ENCODE peak calls at places on chromosomes 7 and 10, in eight cellular contexts. One of them, this sample, is unnamed.

GRCh38 chr7:158722574-158723237 is 18.1 kb upstream of the NCAPG2 start:
- DNase-seq in stimulated activated CD4-positive, alpha-beta T cell treated with anti-CD3 and anti-CD28 coated beads, Interleukin-2, amount 100 ng/mL, for 24 hours: no peak
- DNase-seq in midbrain: no peak
- DNase-seq in CD8-positive, alpha-beta memory T cell: no peak
- DNase-seq in NCI-H187: no peak
- DNase-seq in stimulated activated naive CD8-positive, alpha-beta T cell treated with anti-CD3 and anti-CD28 coated beads, Interleukin-15, amount 100 ng/mL, for 72 hours: no peak
- DNase-seq in Right ventricle myocardium superior: no peak
- DNase-seq in stimulated activated CD8-positive, alpha-beta memory T cell treated with anti-CD3 and anti-CD28 coated beads, Interleukin-15, amount 100 ng/mL, for 24 hours: no peak
- DNase-seq in this sample: no peak

GRCh38 chr7:103632972-103633371 is 187.0 kb upstream of the SLC26A5 start:
- DNase-seq in stimulated activated CD4-positive, alpha-beta T cell treated with anti-CD3 and anti-CD28 coated beads, Interleukin-2, amount 100 ng/mL, for 24 hours: no peak
- DNase-seq in midbrain: no peak
- DNase-seq in CD8-positive, alpha-beta memory T cell: no peak
- DNase-seq in NCI-H187: no peak
- DNase-seq in stimulated activated naive CD8-positive, alpha-beta T cell treated with anti-CD3 and anti-CD28 coated beads, Interleukin-15, amount 100 ng/mL, for 72 hours: no peak
- DNase-seq in Right ventricle myocardium superior: no peak
- DNase-seq in stimulated activated CD8-positive, alpha-beta memory T cell treated with anti-CD3 and anti-CD28 coated beads, Interleukin-15, amount 100 ng/mL, for 24 hours: no peak
- DNase-seq in this sample: no peak

GRCh38 chr7:47454066-47454950 is 127.6 kb downstream of the TNS3 start:
- DNase-seq in stimulated activated CD4-positive, alpha-beta T cell treated with anti-CD3 and anti-CD28 coated beads, Interleukin-2, amount 100 ng/mL, for 24 hours: no peak
- DNase-seq in midbrain: no peak
- DNase-seq in CD8-positive, alpha-beta memory T cell: no peak
- DNase-seq in NCI-H187: no peak
- DNase-seq in stimulated activated naive CD8-positive, alpha-beta T cell treated with anti-CD3 and anti-CD28 coated beads, Interleukin-15, amount 100 ng/mL, for 72 hours: no peak
- DNase-seq in Right ventricle myocardium superior: no peak
- DNase-seq in stimulated activated CD8-positive, alpha-beta memory T cell treated with anti-CD3 and anti-CD28 coated beads, Interleukin-15, amount 100 ng/mL, for 24 hours: no peak
- DNase-seq in this sample: no peak

GRCh38 chr7:87548123-87548919 is 52.4 kb downstream of the ABCB1 start:
- DNase-seq in stimulated activated CD4-positive, alpha-beta T cell treated with anti-CD3 and anti-CD28 coated beads, Interleukin-2, amount 100 ng/mL, for 24 hours: no peak
- DNase-seq in midbrain: no peak
- DNase-seq in CD8-positive, alpha-beta memory T cell: no peak
- DNase-seq in NCI-H187: no peak
- DNase-seq in stimulated activated naive CD8-positive, alpha-beta T cell treated with anti-CD3 and anti-CD28 coated beads, Interleukin-15, amount 100 ng/mL, for 72 hours: no peak
- DNase-seq in Right ventricle myocardium superior: no peak
- DNase-seq in stimulated activated CD8-positive, alpha-beta memory T cell treated with anti-CD3 and anti-CD28 coated beads, Interleukin-15, amount 100 ng/mL, for 24 hours: no peak
- DNase-seq in this sample: no peak

GRCh38 chr7:99267530-99268360 is 4.9 kb upstream of the MYH16 start:
- DNase-seq in stimulated activated CD4-positive, alpha-beta T cell treated with anti-CD3 and anti-CD28 coated beads, Interleukin-2, amount 100 ng/mL, for 24 hours: no peak
- DNase-seq in midbrain: no peak
- DNase-seq in CD8-positive, alpha-beta memory T cell: no peak
- DNase-seq in NCI-H187: no peak
- DNase-seq in stimulated activated naive CD8-positive, alpha-beta T cell treated with anti-CD3 and anti-CD28 coated beads, Interleukin-15, amount 100 ng/mL, for 72 hours: no peak
- DNase-seq in Right ventricle myocardium superior: no peak
- DNase-seq in stimulated activated CD8-positive, alpha-beta memory T cell treated with anti-CD3 and anti-CD28 coated beads, Interleukin-15, amount 100 ng/mL, for 24 hours: no peak
- DNase-seq in this sample: no peak

GRCh38 chr10:31924833-31925232 is 3.8 kb downstream of the ARHGAP12 start:
- DNase-seq in stimulated activated CD4-positive, alpha-beta T cell treated with anti-CD3 and anti-CD28 coated beads, Interleukin-2, amount 100 ng/mL, for 24 hours: no peak
- DNase-seq in midbrain: no peak
- DNase-seq in CD8-positive, alpha-beta memory T cell: no peak
- DNase-seq in NCI-H187: no peak
- DNase-seq in stimulated activated naive CD8-positive, alpha-beta T cell treated with anti-CD3 and anti-CD28 coated beads, Interleukin-15, amount 100 ng/mL, for 72 hours: no peak
- DNase-seq in Right ventricle myocardium superior: no peak
- DNase-seq in stimulated activated CD8-positive, alpha-beta memory T cell treated with anti-CD3 and anti-CD28 coated beads, Interleukin-15, amount 100 ng/mL, for 24 hours: no peak
- DNase-seq in this sample: no peak

GRCh38 chr10:49282879-49283321 is 16.1 kb upstream of the C10orf71 start:
- DNase-seq in stimulated activated CD4-positive, alpha-beta T cell treated with anti-CD3 and anti-CD28 coated beads, Interleukin-2, amount 100 ng/mL, for 24 hours: no peak
- DNase-seq in midbrain: no peak
- DNase-seq in CD8-positive, alpha-beta memory T cell: no peak
- DNase-seq in NCI-H187: no peak
- DNase-seq in stimulated activated naive CD8-positive, alpha-beta T cell treated with anti-CD3 and anti-CD28 coated beads, Interleukin-15, amount 100 ng/mL, for 72 hours: no peak
- DNase-seq in Right ventricle myocardium superior: no peak
- DNase-seq in stimulated activated CD8-positive, alpha-beta memory T cell treated with anti-CD3 and anti-CD28 coated beads, Interleukin-15, amount 100 ng/mL, for 24 hours: no peak
- DNase-seq in this sample: no peak

GRCh38 chr7:151174246-151175046 is 7.0 kb upstream of the GBX1 start:
- DNase-seq in stimulated activated CD4-positive, alpha-beta T cell treated with anti-CD3 and anti-CD28 coated beads, Interleukin-2, amount 100 ng/mL, for 24 hours: peak
- DNase-seq in midbrain: no peak
- DNase-seq in CD8-positive, alpha-beta memory T cell: peak
- DNase-seq in NCI-H187: no peak
- DNase-seq in stimulated activated naive CD8-positive, alpha-beta T cell treated with anti-CD3 and anti-CD28 coated beads, Interleukin-15, amount 100 ng/mL, for 72 hours: no peak
- DNase-seq in Right ventricle myocardium superior: peak
- DNase-seq in stimulated activated CD8-positive, alpha-beta memory T cell treated with anti-CD3 and anti-CD28 coated beads, Interleukin-15, amount 100 ng/mL, for 24 hours: no peak
- DNase-seq in this sample: no peak

GRCh38 chr7:83072576-83073517 is 89.8 kb downstream of the PCLO start:
- DNase-seq in stimulated activated CD4-positive, alpha-beta T cell treated with anti-CD3 and anti-CD28 coated beads, Interleukin-2, amount 100 ng/mL, for 24 hours: no peak
- DNase-seq in midbrain: no peak
- DNase-seq in CD8-positive, alpha-beta memory T cell: no peak
- DNase-seq in NCI-H187: no peak
- DNase-seq in stimulated activated naive CD8-positive, alpha-beta T cell treated with anti-CD3 and anti-CD28 coated beads, Interleukin-15, amount 100 ng/mL, for 72 hours: no peak
- DNase-seq in Right ventricle myocardium superior: no peak
- DNase-seq in stimulated activated CD8-positive, alpha-beta memory T cell treated with anti-CD3 and anti-CD28 coated beads, Interleukin-15, amount 100 ng/mL, for 24 hours: no peak
- DNase-seq in this sample: no peak

GRCh38 chr7:64463636-64464375 is 99.1 kb downstream of the ZNF680 start:
- DNase-seq in stimulated activated CD4-positive, alpha-beta T cell treated with anti-CD3 and anti-CD28 coated beads, Interleukin-2, amount 100 ng/mL, for 24 hours: peak
- DNase-seq in midbrain: peak
- DNase-seq in CD8-positive, alpha-beta memory T cell: peak
- DNase-seq in NCI-H187: peak
- DNase-seq in stimulated activated naive CD8-positive, alpha-beta T cell treated with anti-CD3 and anti-CD28 coated beads, Interleukin-15, amount 100 ng/mL, for 72 hours: no peak
- DNase-seq in Right ventricle myocardium superior: peak
- DNase-seq in stimulated activated CD8-positive, alpha-beta memory T cell treated with anti-CD3 and anti-CD28 coated beads, Interleukin-15, amount 100 ng/mL, for 24 hours: no peak
- DNase-seq in this sample: peak

GRCh38 chr10:54667136-54667535 is 133.9 kb downstream of the PCDH15 start:
- DNase-seq in stimulated activated CD4-positive, alpha-beta T cell treated with anti-CD3 and anti-CD28 coated beads, Interleukin-2, amount 100 ng/mL, for 24 hours: no peak
- DNase-seq in midbrain: no peak
- DNase-seq in CD8-positive, alpha-beta memory T cell: no peak
- DNase-seq in NCI-H187: no peak
- DNase-seq in stimulated activated naive CD8-positive, alpha-beta T cell treated with anti-CD3 and anti-CD28 coated beads, Interleukin-15, amount 100 ng/mL, for 72 hours: no peak
- DNase-seq in Right ventricle myocardium superior: no peak
- DNase-seq in stimulated activated CD8-positive, alpha-beta memory T cell treated with anti-CD3 and anti-CD28 coated beads, Interleukin-15, amount 100 ng/mL, for 24 hours: no peak
- DNase-seq in this sample: no peak

GRCh38 chr10:86401588-86402282 is 35.1 kb upstream of the GRID1 start:
- DNase-seq in stimulated activated CD4-positive, alpha-beta T cell treated with anti-CD3 and anti-CD28 coated beads, Interleukin-2, amount 100 ng/mL, for 24 hours: peak
- DNase-seq in midbrain: no peak
- DNase-seq in CD8-positive, alpha-beta memory T cell: no peak
- DNase-seq in NCI-H187: no peak
- DNase-seq in stimulated activated naive CD8-positive, alpha-beta T cell treated with anti-CD3 and anti-CD28 coated beads, Interleukin-15, amount 100 ng/mL, for 72 hours: peak
- DNase-seq in Right ventricle myocardium superior: no peak
- DNase-seq in stimulated activated CD8-positive, alpha-beta memory T cell treated with anti-CD3 and anti-CD28 coated beads, Interleukin-15, amount 100 ng/mL, for 24 hours: no peak
- DNase-seq in this sample: no peak

GRCh38 chr10:19874791-19875190 is 58.6 kb downstream of the PLXDC2 start:
- DNase-seq in stimulated activated CD4-positive, alpha-beta T cell treated with anti-CD3 and anti-CD28 coated beads, Interleukin-2, amount 100 ng/mL, for 24 hours: no peak
- DNase-seq in midbrain: no peak
- DNase-seq in CD8-positive, alpha-beta memory T cell: no peak
- DNase-seq in NCI-H187: no peak
- DNase-seq in stimulated activated naive CD8-positive, alpha-beta T cell treated with anti-CD3 and anti-CD28 coated beads, Interleukin-15, amount 100 ng/mL, for 72 hours: no peak
- DNase-seq in Right ventricle myocardium superior: no peak
- DNase-seq in stimulated activated CD8-positive, alpha-beta memory T cell treated with anti-CD3 and anti-CD28 coated beads, Interleukin-15, amount 100 ng/mL, for 24 hours: no peak
- DNase-seq in this sample: no peak

GRCh38 chr7:30019960-30020359 is 6.5 kb downstream of the FKBP14 start:
- DNase-seq in stimulated activated CD4-positive, alpha-beta T cell treated with anti-CD3 and anti-CD28 coated beads, Interleukin-2, amount 100 ng/mL, for 24 hours: no peak
- DNase-seq in midbrain: no peak
- DNase-seq in CD8-positive, alpha-beta memory T cell: no peak
- DNase-seq in NCI-H187: no peak
- DNase-seq in stimulated activated naive CD8-positive, alpha-beta T cell treated with anti-CD3 and anti-CD28 coated beads, Interleukin-15, amount 100 ng/mL, for 72 hours: no peak
- DNase-seq in Right ventricle myocardium superior: no peak
- DNase-seq in stimulated activated CD8-positive, alpha-beta memory T cell treated with anti-CD3 and anti-CD28 coated beads, Interleukin-15, amount 100 ng/mL, for 24 hours: no peak
- DNase-seq in this sample: no peak

GRCh38 chr10:50279489-50279888 is 28.2 kb upstream of the ASAH2 start:
- DNase-seq in stimulated activated CD4-positive, alpha-beta T cell treated with anti-CD3 and anti-CD28 coated beads, Interleukin-2, amount 100 ng/mL, for 24 hours: no peak
- DNase-seq in midbrain: no peak
- DNase-seq in CD8-positive, alpha-beta memory T cell: no peak
- DNase-seq in NCI-H187: no peak
- DNase-seq in stimulated activated naive CD8-positive, alpha-beta T cell treated with anti-CD3 and anti-CD28 coated beads, Interleukin-15, amount 100 ng/mL, for 72 hours: no peak
- DNase-seq in Right ventricle myocardium superior: no peak
- DNase-seq in stimulated activated CD8-positive, alpha-beta memory T cell treated with anti-CD3 and anti-CD28 coated beads, Interleukin-15, amount 100 ng/mL, for 24 hours: no peak
- DNase-seq in this sample: no peak

GRCh38 chr7:105829681-105830322 is 46.6 kb downstream of the ATXN7L1 start:
- DNase-seq in stimulated activated CD4-positive, alpha-beta T cell treated with anti-CD3 and anti-CD28 coated beads, Interleukin-2, amount 100 ng/mL, for 24 hours: no peak
- DNase-seq in midbrain: no peak
- DNase-seq in CD8-positive, alpha-beta memory T cell: no peak
- DNase-seq in NCI-H187: no peak
- DNase-seq in stimulated activated naive CD8-positive, alpha-beta T cell treated with anti-CD3 and anti-CD28 coated beads, Interleukin-15, amount 100 ng/mL, for 72 hours: no peak
- DNase-seq in Right ventricle myocardium superior: no peak
- DNase-seq in stimulated activated CD8-positive, alpha-beta memory T cell treated with anti-CD3 and anti-CD28 coated beads, Interleukin-15, amount 100 ng/mL, for 24 hours: no peak
- DNase-seq in this sample: no peak

GRCh38 chr10:21721000-21721670 is 187.1 kb downstream of the MLLT10 start:
- DNase-seq in stimulated activated CD4-positive, alpha-beta T cell treated with anti-CD3 and anti-CD28 coated beads, Interleukin-2, amount 100 ng/mL, for 24 hours: no peak
- DNase-seq in midbrain: no peak
- DNase-seq in CD8-positive, alpha-beta memory T cell: no peak
- DNase-seq in NCI-H187: no peak
- DNase-seq in stimulated activated naive CD8-positive, alpha-beta T cell treated with anti-CD3 and anti-CD28 coated beads, Interleukin-15, amount 100 ng/mL, for 72 hours: no peak
- DNase-seq in Right ventricle myocardium superior: no peak
- DNase-seq in stimulated activated CD8-positive, alpha-beta memory T cell treated with anti-CD3 and anti-CD28 coated beads, Interleukin-15, amount 100 ng/mL, for 24 hours: no peak
- DNase-seq in this sample: no peak

GRCh38 chr10:131724891-131725735 is 175.7 kb upstream of the PPP2R2D start:
- DNase-seq in stimulated activated CD4-positive, alpha-beta T cell treated with anti-CD3 and anti-CD28 coated beads, Interleukin-2, amount 100 ng/mL, for 24 hours: no peak
- DNase-seq in midbrain: no peak
- DNase-seq in CD8-positive, alpha-beta memory T cell: no peak
- DNase-seq in NCI-H187: no peak
- DNase-seq in stimulated activated naive CD8-positive, alpha-beta T cell treated with anti-CD3 and anti-CD28 coated beads, Interleukin-15, amount 100 ng/mL, for 72 hours: no peak
- DNase-seq in Right ventricle myocardium superior: no peak
- DNase-seq in stimulated activated CD8-positive, alpha-beta memory T cell treated with anti-CD3 and anti-CD28 coated beads, Interleukin-15, amount 100 ng/mL, for 24 hours: no peak
- DNase-seq in this sample: no peak

GRCh38 chr7:2372724-2373123 is 18.1 kb downstream of the EIF3B start:
- DNase-seq in stimulated activated CD4-positive, alpha-beta T cell treated with anti-CD3 and anti-CD28 coated beads, Interleukin-2, amount 100 ng/mL, for 24 hours: no peak
- DNase-seq in midbrain: no peak
- DNase-seq in CD8-positive, alpha-beta memory T cell: no peak
- DNase-seq in NCI-H187: no peak
- DNase-seq in stimulated activated naive CD8-positive, alpha-beta T cell treated with anti-CD3 and anti-CD28 coated beads, Interleukin-15, amount 100 ng/mL, for 72 hours: no peak
- DNase-seq in Right ventricle myocardium superior: no peak
- DNase-seq in stimulated activated CD8-positive, alpha-beta memory T cell treated with anti-CD3 and anti-CD28 coated beads, Interleukin-15, amount 100 ng/mL, for 24 hours: no peak
- DNase-seq in this sample: no peak

GRCh38 chr10:117137031-117137910 is 799 bp downstream of the VAX1 start:
- DNase-seq in stimulated activated CD4-positive, alpha-beta T cell treated with anti-CD3 and anti-CD28 coated beads, Interleukin-2, amount 100 ng/mL, for 24 hours: peak
- DNase-seq in midbrain: no peak
- DNase-seq in CD8-positive, alpha-beta memory T cell: no peak
- DNase-seq in NCI-H187: no peak
- DNase-seq in stimulated activated naive CD8-positive, alpha-beta T cell treated with anti-CD3 and anti-CD28 coated beads, Interleukin-15, amount 100 ng/mL, for 72 hours: peak
- DNase-seq in Right ventricle myocardium superior: peak
- DNase-seq in stimulated activated CD8-positive, alpha-beta memory T cell treated with anti-CD3 and anti-CD28 coated beads, Interleukin-15, amount 100 ng/mL, for 24 hours: no peak
- DNase-seq in this sample: no peak

GRCh38 chr10:133608855-133609254 is 17.7 kb downstream of the FRG2B start:
- DNase-seq in stimulated activated CD4-positive, alpha-beta T cell treated with anti-CD3 and anti-CD28 coated beads, Interleukin-2, amount 100 ng/mL, for 24 hours: no peak
- DNase-seq in midbrain: peak
- DNase-seq in CD8-positive, alpha-beta memory T cell: no peak
- DNase-seq in NCI-H187: no peak
- DNase-seq in stimulated activated naive CD8-positive, alpha-beta T cell treated with anti-CD3 and anti-CD28 coated beads, Interleukin-15, amount 100 ng/mL, for 72 hours: no peak
- DNase-seq in Right ventricle myocardium superior: no peak
- DNase-seq in stimulated activated CD8-positive, alpha-beta memory T cell treated with anti-CD3 and anti-CD28 coated beads, Interleukin-15, amount 100 ng/mL, for 24 hours: no peak
- DNase-seq in this sample: no peak

GRCh38 chr7:36034020-36034419 is 119.0 kb upstream of the EEPD1 start:
- DNase-seq in stimulated activated CD4-positive, alpha-beta T cell treated with anti-CD3 and anti-CD28 coated beads, Interleukin-2, amount 100 ng/mL, for 24 hours: no peak
- DNase-seq in midbrain: no peak
- DNase-seq in CD8-positive, alpha-beta memory T cell: no peak
- DNase-seq in NCI-H187: no peak
- DNase-seq in stimulated activated naive CD8-positive, alpha-beta T cell treated with anti-CD3 and anti-CD28 coated beads, Interleukin-15, amount 100 ng/mL, for 72 hours: no peak
- DNase-seq in Right ventricle myocardium superior: no peak
- DNase-seq in stimulated activated CD8-positive, alpha-beta memory T cell treated with anti-CD3 and anti-CD28 coated beads, Interleukin-15, amount 100 ng/mL, for 24 hours: no peak
- DNase-seq in this sample: no peak

GRCh38 chr7:145868935-145869334 is 247.7 kb upstream of the CNTNAP2 start:
- DNase-seq in stimulated activated CD4-positive, alpha-beta T cell treated with anti-CD3 and anti-CD28 coated beads, Interleukin-2, amount 100 ng/mL, for 24 hours: no peak
- DNase-seq in midbrain: no peak
- DNase-seq in CD8-positive, alpha-beta memory T cell: no peak
- DNase-seq in NCI-H187: no peak
- DNase-seq in stimulated activated naive CD8-positive, alpha-beta T cell treated with anti-CD3 and anti-CD28 coated beads, Interleukin-15, amount 100 ng/mL, for 72 hours: no peak
- DNase-seq in Right ventricle myocardium superior: no peak
- DNase-seq in stimulated activated CD8-positive, alpha-beta memory T cell treated with anti-CD3 and anti-CD28 coated beads, Interleukin-15, amount 100 ng/mL, for 24 hours: no peak
- DNase-seq in this sample: no peak

GRCh38 chr7:8290645-8291308 is 28.8 kb upstream of the ICA1 start:
- DNase-seq in stimulated activated CD4-positive, alpha-beta T cell treated with anti-CD3 and anti-CD28 coated beads, Interleukin-2, amount 100 ng/mL, for 24 hours: no peak
- DNase-seq in midbrain: no peak
- DNase-seq in CD8-positive, alpha-beta memory T cell: no peak
- DNase-seq in NCI-H187: no peak
- DNase-seq in stimulated activated naive CD8-positive, alpha-beta T cell treated with anti-CD3 and anti-CD28 coated beads, Interleukin-15, amount 100 ng/mL, for 72 hours: no peak
- DNase-seq in Right ventricle myocardium superior: no peak
- DNase-seq in stimulated activated CD8-positive, alpha-beta memory T cell treated with anti-CD3 and anti-CD28 coated beads, Interleukin-15, amount 100 ng/mL, for 24 hours: no peak
- DNase-seq in this sample: peak

GRCh38 chr7:91263359-91264082 is 712 bp upstream of the FZD1 start:
- DNase-seq in stimulated activated CD4-positive, alpha-beta T cell treated with anti-CD3 and anti-CD28 coated beads, Interleukin-2, amount 100 ng/mL, for 24 hours: no peak
- DNase-seq in midbrain: peak
- DNase-seq in CD8-positive, alpha-beta memory T cell: no peak
- DNase-seq in NCI-H187: no peak
- DNase-seq in stimulated activated naive CD8-positive, alpha-beta T cell treated with anti-CD3 and anti-CD28 coated beads, Interleukin-15, amount 100 ng/mL, for 72 hours: peak
- DNase-seq in Right ventricle myocardium superior: peak
- DNase-seq in stimulated activated CD8-positive, alpha-beta memory T cell treated with anti-CD3 and anti-CD28 coated beads, Interleukin-15, amount 100 ng/mL, for 24 hours: no peak
- DNase-seq in this sample: no peak

GRCh38 chr10:80699602-80700039 is 161.9 kb downstream of the SH2D4B start:
- DNase-seq in stimulated activated CD4-positive, alpha-beta T cell treated with anti-CD3 and anti-CD28 coated beads, Interleukin-2, amount 100 ng/mL, for 24 hours: peak
- DNase-seq in midbrain: peak
- DNase-seq in CD8-positive, alpha-beta memory T cell: peak
- DNase-seq in NCI-H187: peak
- DNase-seq in stimulated activated naive CD8-positive, alpha-beta T cell treated with anti-CD3 and anti-CD28 coated beads, Interleukin-15, amount 100 ng/mL, for 72 hours: peak
- DNase-seq in Right ventricle myocardium superior: peak
- DNase-seq in stimulated activated CD8-positive, alpha-beta memory T cell treated with anti-CD3 and anti-CD28 coated beads, Interleukin-15, amount 100 ng/mL, for 24 hours: peak
- DNase-seq in this sample: peak

GRCh38 chr10:60203993-60204618 is 185.6 kb downstream of the ANK3 start:
- DNase-seq in stimulated activated CD4-positive, alpha-beta T cell treated with anti-CD3 and anti-CD28 coated beads, Interleukin-2, amount 100 ng/mL, for 24 hours: no peak
- DNase-seq in midbrain: peak
- DNase-seq in CD8-positive, alpha-beta memory T cell: no peak
- DNase-seq in NCI-H187: no peak
- DNase-seq in stimulated activated naive CD8-positive, alpha-beta T cell treated with anti-CD3 and anti-CD28 coated beads, Interleukin-15, amount 100 ng/mL, for 72 hours: no peak
- DNase-seq in Right ventricle myocardium superior: no peak
- DNase-seq in stimulated activated CD8-positive, alpha-beta memory T cell treated with anti-CD3 and anti-CD28 coated beads, Interleukin-15, amount 100 ng/mL, for 24 hours: no peak
- DNase-seq in this sample: no peak

This sample was measured in NCI-H1436 treated with DMSO at 0.1 percent for 48 hours.